ENCODE peak calls at places on chromosomes 7 and 10, in four cellular contexts. K is GM23338, U is HL-60, M is A549. J is an unnamed sample.

GRCh38 chr7:80542398-80542797 is 30.5 kb upstream of the GNAT3 start:
- DNase-seq in K (no peak), U (no peak), M (peak), J (peak)

GRCh38 chr10:48221814-48222213 is 52.7 kb downstream of the FRMPD2 start:
- DNase-seq in K (no peak), U (no peak), M (no peak), J (no peak)

GRCh38 chr7:104791065-104791464 is 222.9 kb upstream of the KMT2E start:
- DNase-seq in K (no peak), U (no peak), M (no peak), J (no peak)

GRCh38 chr7:116380030-116380429 is 119.5 kb upstream of the CAV2 start:
- DNase-seq in K (no peak), U (no peak), M (no peak), J (no peak)

GRCh38 chr10:113610636-113611601 is 52.9 kb downstream of the NRAP start:
- DNase-seq in K (peak), U (no peak), M (no peak), J (no peak)

GRCh38 chr7:73680501-73680900 is 2.8 kb downstream of the DNAJC30 start:
- DNase-seq in K (no peak), U (no peak), M (no peak), J (no peak)

GRCh38 chr7:129144095-129144833 is at the start of gene TSPAN33:
- DNase-seq in K (peak), U (peak), M (peak), J (peak)

GRCh38 chr7:76997381-76998262 is 34.5 kb downstream of the SPDYE17 start:
- DNase-seq in K (no peak), U (no peak), M (no peak), J (no peak)

GRCh38 chr10:123748711-123749110 is 82.6 kb downstream of the GPR26 start:
- DNase-seq in K (no peak), U (no peak), M (no peak), J (no peak)

GRCh38 chr10:17910144-17910789 is 41.5 kb upstream of the SLC39A12 start:
- DNase-seq in K (peak), U (peak), M (peak), J (peak)

GRCh38 chr7:92988051-92988450 is 129.7 kb downstream of the SAMD9 start:
- DNase-seq in K (peak), U (no peak), M (peak), J (no peak)

GRCh38 chr10:75470901-75471300 is 39.5 kb downstream of the LRMDA start:
- DNase-seq in K (no peak), U (no peak), M (no peak), J (no peak)

GRCh38 chr7:22572292-22572691 is 72.3 kb upstream of the STEAP1B start:
- DNase-seq in K (no peak), U (no peak), M (no peak), J (no peak)

GRCh38 chr10:8053446-8054242 is 844 bp upstream of the GATA3 start:
- DNase-seq in K (peak), U (peak), M (peak), J (peak)

GRCh38 chr7:26379711-26380110 is 88.0 kb downstream of the SNX10 start:
- DNase-seq in K (no peak), U (no peak), M (no peak), J (no peak)

GRCh38 chr10:132865236-132865635 is 77.1 kb downstream of the CFAP46 start:
- DNase-seq in K (no peak), U (no peak), M (no peak), J (no peak)

GRCh38 chr10:113854019-113854756 is at the start of the genes DCLRE1A and NHLRC2:
- DNase-seq in K (peak), U (peak), M (peak), J (peak)

GRCh38 chr7:22269963-22270362 is 87.0 kb downstream of the RAPGEF5 start:
- DNase-seq in K (no peak), U (no peak), M (no peak), J (no peak)

GRCh38 chr7:78363866-78364265 is 565.3 kb downstream of the PHTF2 start:
- DNase-seq in K (no peak), U (no peak), M (no peak), J (no peak)

GRCh38 chr10:91298224-91298862 is 77.9 kb downstream of the PCGF5 start:
- DNase-seq in K (peak), U (peak), M (peak), J (peak)

DNA sequence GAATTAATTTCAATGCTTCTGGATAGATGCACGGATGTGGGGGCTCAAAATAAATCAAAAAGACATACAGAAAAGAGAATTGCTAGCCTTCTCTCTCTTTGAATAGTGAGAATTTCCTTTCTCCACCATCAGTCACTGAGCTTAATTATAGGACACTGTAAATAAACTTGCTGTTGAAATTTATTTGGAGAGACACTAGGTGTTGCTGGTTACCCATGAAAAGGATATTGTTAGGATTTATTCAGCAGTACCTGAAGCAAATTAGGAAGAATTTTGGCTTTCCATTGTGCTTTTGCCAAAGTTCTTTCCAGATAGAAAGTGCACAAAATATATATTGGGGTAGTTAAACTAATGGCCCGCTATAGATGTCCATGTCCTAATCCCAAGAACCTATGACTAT is 27.6 kb downstream of the GCC1 start:
- DNase-seq in K (no peak), U (no peak), M (no peak), J (no peak)
- TF ChIP-seq CTCF in K (no peak), U (no peak), M (no peak), J (no peak)

GRCh38 chr7:34211003-34211402 is 305.7 kb downstream of the BMPER start:
- DNase-seq in K (peak), U (no peak), M (no peak), J (no peak)
- TF ChIP-seq REST in K (no peak), U (no peak), M (no peak), J (no peak)

GRCh38 chr10:84196083-84196482 is 1.7 kb downstream of the CDHR1 start:
- DNase-seq in K (no peak), U (no peak), M (peak), J (no peak)

GRCh38 chr10:84195044-84195830 is 900 bp downstream of the CDHR1 start:
- DNase-seq in K (no peak), U (no peak), M (no peak), J (no peak)

GRCh38 chr10:84193846-84194423 is 402 bp upstream of the CDHR1 start:
- DNase-seq in K (no peak), U (no peak), M (no peak), J (no peak)

GRCh38 chr10:84193327-84193726 is 1.0 kb upstream of the CDHR1 start:
- DNase-seq in K (no peak), U (no peak), M (no peak), J (no peak)

DNA sequence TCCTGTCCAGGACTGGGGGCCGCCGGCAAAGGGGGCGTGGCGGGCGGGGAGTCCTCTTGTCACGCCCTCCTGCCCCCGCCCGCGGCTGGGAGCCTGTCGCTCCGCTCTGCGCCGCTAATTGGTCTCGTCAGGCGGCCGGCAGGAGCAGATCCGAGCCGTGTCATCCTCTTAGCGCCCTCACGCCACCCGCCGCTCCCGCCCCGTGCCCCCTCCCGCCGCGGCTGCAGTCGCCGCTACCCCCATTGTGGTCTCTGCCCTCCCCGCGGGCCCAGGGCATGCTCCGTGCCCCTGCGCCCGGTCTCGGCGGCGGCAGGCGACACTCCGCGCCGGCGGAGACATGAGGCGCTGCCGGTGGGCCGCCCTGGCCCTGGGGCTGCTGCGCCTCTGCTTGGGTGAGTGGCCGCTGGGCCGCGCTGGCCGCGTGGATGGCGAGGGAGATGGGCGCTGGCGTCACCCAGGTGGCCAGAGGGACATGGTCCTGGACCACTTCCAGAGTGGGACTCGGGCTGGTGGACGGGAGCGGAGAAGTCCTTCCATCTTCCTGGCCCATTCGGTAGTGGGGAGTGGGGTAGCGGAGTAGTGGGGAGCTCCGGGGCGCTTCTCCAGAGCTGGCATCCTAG is at the start of gene CDHR1:
- DNase-seq in K (peak), U (no peak), M (peak), J (no peak)
- H3K4me3 ChIP-seq in K (peak), U (no peak), M (peak), J (no peak)

GRCh38 chr7:134726581-134726980 is 52.9 kb upstream of the CALD1 start:
- DNase-seq in K (no peak), U (no peak), M (no peak), J (no peak)

GRCh38 chr7:134722786-134723322 is 56.6 kb upstream of the CALD1 start:
- DNase-seq in K (no peak), U (no peak), M (no peak), J (no peak)

GRCh38 chr7:134727711-134728110 is 51.7 kb upstream of the CALD1 start:
- DNase-seq in K (no peak), U (no peak), M (no peak), J (no peak)

GRCh38 chr7:134723904-134724303 is 55.5 kb upstream of the CALD1 start:
- DNase-seq in K (no peak), U (no peak), M (no peak), J (no peak)

DNA sequence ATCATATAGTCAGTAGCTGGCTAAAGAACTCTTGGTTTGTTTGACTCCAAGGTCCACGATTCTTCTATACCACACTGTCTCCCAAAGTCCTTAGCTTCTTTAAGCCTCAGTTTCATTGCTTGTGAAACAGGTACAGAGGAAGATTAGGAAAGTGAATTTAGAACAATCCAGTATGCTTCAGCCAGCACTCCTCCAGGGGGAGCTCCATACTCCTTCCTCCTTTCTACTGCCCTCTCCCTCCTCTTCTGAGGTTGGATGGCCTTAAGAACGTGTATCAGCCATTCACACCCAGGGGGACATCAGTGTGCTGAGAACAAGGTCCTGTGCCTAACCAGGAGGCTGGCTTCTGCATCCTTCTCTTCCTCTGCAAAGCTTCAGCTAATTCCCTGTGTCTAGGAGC is 54.8 kb upstream of the CALD1 start:
- DNase-seq in K (peak), U (peak), M (peak), J (peak)
- TF ChIP-seq CTCF in K (peak), U (peak), M (peak), J (peak)

DNA sequence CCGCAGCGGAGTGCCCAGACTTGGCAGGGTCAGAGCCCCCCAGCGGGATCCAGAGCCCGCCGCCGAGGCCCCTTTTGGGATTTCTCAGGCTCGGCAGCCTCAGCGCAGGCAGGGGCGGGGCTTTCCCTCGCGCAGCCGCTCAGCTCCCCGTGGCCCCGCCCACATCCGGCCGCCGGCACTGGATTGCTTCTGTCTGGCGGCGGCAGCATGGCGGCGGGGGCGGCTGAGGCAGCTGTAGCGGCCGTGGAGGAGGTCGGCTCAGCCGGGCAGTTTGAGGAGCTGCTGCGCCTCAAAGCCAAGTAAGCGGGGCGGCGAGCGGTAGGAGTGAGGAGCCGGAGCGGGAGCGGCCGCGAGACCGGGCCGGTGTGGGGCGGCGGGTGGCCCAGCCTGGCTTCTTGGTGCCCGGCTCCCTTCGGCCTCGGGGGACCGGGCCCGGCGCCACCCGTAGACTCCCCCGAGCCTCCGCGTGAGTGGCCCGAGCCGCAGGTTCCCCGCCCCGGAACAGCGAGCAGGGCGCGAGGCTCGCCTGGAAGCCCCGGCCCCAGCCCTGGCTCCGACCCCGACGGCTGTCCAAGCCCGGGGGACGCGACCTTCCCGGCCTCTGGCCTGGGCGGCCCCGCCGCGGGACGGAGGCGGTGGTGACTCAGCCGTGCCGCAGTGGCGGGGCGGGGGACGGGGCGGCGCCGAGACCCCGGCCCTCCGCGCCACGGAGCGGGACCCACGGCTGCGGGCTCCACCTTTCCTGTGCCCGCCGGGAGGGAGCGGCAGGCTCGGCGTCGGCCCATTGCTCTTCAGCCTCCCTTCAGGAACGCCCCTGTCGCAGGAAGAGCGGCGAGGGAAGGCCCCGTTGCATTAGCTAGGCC is at the start of gene GLRX3:
- DNase-seq in K (peak), U (peak), M (peak), J (no peak)
- TF ChIP-seq REST in K (no peak), U (peak), M (no peak), J (no peak)

GRCh38 chr7:43872401-43873165 is 3.3 kb upstream of the MRPS24 start:
- DNase-seq in K (no peak), U (no peak), M (no peak), J (no peak)
- H3K4me3 ChIP-seq in K (no peak), U (no peak), M (no peak), J (no peak)

GRCh38 chr10:2984682-2985081 is 82.7 kb upstream of the PFKP start:
- DNase-seq in K (no peak), U (no peak), M (no peak), J (no peak)

GRCh38 chr10:2987185-2987768 is 80.1 kb upstream of the PFKP start:
- DNase-seq in K (no peak), U (no peak), M (no peak), J (no peak)

GRCh38 chr10:2982146-2982545 is 85.2 kb upstream of the PFKP start:
- DNase-seq in K (no peak), U (no peak), M (no peak), J (no peak)

GRCh38 chr10:2986341-2986933 is 80.9 kb upstream of the PFKP start:
- DNase-seq in K (no peak), U (peak), M (no peak), J (no peak)

DNA sequence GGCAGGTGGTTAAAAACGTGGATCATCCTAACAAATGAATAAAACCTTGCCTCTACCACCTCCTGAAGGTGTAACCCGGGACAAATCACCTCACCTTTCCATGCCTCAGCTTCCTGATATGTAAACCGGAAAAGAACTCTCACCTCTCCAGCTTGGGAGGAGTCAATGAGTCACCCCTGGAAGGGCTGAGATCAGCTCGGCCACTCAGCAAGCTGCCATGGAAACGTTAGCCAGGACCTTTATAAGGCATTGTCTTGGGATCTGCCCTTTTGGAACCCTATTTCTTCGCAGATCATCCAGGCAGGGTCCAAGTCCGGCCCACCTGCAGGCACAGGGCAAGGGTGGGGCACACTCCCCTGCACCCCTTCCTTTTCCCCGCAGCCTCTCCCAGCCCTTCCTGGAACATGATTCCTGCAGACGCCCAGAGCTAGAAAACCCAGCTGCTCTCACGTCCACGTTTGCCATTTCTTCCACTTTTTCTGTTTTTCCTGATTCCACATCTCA is 81.6 kb upstream of the PFKP start:
- DNase-seq in K (no peak), U (no peak), M (peak), J (peak)
- TF ChIP-seq CTCF in K (no peak), U (no peak), M (no peak), J (no peak)

DNA sequence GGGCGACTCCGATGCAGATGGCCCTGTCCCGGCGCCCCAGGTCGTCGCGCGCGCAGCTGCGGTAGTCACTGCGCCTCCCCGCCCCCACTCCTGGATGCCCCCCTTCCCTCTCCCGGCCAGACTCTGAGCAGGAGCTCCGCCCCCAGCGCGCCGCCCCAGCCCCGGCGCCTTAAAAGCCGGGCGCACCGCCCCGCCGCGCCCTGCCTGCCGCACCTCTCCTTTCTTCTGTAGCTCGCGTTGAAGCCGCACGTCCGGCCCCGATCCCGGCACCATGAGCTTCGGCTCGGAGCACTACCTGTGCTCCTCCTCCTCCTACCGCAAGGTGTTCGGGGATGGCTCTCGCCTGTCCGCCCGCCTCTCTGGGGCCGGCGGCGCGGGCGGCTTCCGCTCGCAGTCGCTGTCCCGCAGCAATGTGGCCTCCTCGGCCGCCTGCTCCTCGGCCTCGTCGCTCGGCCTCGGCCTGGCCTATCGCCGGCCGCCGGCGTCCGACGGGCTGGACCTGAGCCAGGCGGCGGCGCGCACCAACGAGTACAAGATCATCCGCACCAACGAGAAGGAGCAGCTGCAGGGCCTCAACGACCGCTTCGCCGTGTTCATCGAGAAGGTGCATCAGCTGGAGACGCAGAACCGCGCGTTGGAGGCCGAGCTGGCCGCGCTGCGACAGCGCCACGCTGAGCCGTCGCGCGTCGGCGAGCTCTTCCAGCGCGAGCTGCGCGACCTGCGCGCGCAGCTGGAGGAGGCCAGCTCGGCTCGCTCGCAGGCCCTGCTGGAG is at the start of gene INA:
- DNase-seq in K (peak), U (peak), M (peak), J (no peak)
- TF ChIP-seq REST in K (no peak), U (peak), M (no peak), J (no peak)

DNA sequence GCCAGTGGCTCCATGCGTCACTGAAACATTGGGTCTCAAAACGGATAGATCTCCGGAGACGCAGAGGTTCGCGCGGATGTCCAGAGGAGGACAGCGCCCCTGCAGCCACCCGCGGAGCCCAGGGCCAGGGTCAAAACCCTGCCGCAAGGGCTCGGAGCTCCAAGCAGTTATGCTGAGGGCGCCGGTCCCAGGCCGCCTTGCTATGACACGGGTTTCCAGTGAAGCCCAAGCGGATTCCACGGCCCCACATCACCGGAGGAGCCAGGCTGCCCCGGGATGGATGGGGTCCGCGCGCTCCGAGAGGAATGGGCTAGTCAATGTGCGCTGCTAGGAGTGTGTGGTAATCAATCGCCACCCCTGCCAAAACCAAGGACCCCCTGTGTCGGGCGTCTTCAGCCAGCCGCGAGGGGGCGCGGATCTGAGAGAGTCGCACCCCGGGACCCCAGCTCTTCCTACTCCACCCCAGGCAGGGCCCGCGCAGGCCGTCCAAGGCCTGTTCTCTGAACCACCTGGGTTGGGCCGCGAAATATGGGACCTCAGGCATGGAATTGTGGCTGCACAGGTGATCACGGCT is 5.6 kb upstream of the EMX2 start:
- DNase-seq in K (peak), U (no peak), M (no peak), J (no peak)
- H3K4me3 ChIP-seq in K (peak), U (no peak), M (no peak), J (no peak)